ENCODE peak calls at places on chromosomes 12 and 14, in six cellular contexts. E is GM23248, L is neural progenitor cell, A is HCT116, Q is SK-N-SH, T is PC-3. V is an unnamed sample.

GRCh38 chr14:61569783-61570182 is 125.5 kb upstream of the HIF1A start:
- DNase-seq in E (peak), T (peak), L (no peak), Q (no peak), A (no peak), V (no peak)

GRCh38 chr12:25018146-25018545 is 69.2 kb upstream of the BCAT1 start:
- DNase-seq in A (no peak), L (no peak), E (no peak), Q (no peak), T (no peak), V (no peak)

GRCh38 chr12:46300906-46301305 is 32.1 kb upstream of the SLC38A1 start:
- DNase-seq in E (no peak), L (no peak), A (no peak), Q (no peak), T (no peak), V (peak)

GRCh38 chr12:23140710-23141109 is 515.7 kb downstream of the ETNK1 start:
- DNase-seq in Q (no peak), T (no peak), L (no peak), E (no peak), A (no peak), V (no peak)

GRCh38 chr14:22752422-22752821 is 14.1 kb upstream of the OXA1L start:
- DNase-seq in E (no peak), L (no peak), A (no peak), Q (no peak), T (no peak), V (no peak)

GRCh38 chr14:71322660-71323250 is 415.5 kb downstream of the PCNX1 start:
- DNase-seq in A (no peak), E (peak), T (peak), L (peak), Q (peak), V (peak)

GRCh38 chr12:13713746-13714400 is 267.5 kb downstream of the GRIN2B start:
- DNase-seq in A (no peak), E (no peak), L (peak), Q (no peak), T (no peak), V (peak)

GRCh38 chr12:26953447-26953846 is 15.2 kb downstream of the FGFR1OP2 start:
- DNase-seq in Q (no peak), L (no peak), E (peak), T (no peak), A (no peak), V (no peak)

GRCh38 chr12:123041811-123042655 is 61.6 kb downstream of the ARL6IP4 start:
- DNase-seq in L (no peak), A (no peak), T (no peak), Q (no peak), E (no peak), V (no peak)

GRCh38 chr14:90894241-90894640 is 78.0 kb upstream of the TTC7B start:
- DNase-seq in L (no peak), Q (no peak), A (no peak), T (no peak), E (no peak), V (no peak)

GRCh38 chr14:72701610-72702009 is 192.3 kb downstream of the DPF3 start:
- DNase-seq in T (no peak), Q (peak), E (peak), A (no peak), L (peak), V (no peak)

GRCh38 chr14:102390064-102390463 is 27.3 kb downstream of the TECPR2 start:
- DNase-seq in Q (no peak), E (peak), L (no peak), T (peak), A (no peak), V (no peak)

GRCh38 chr12:42097971-42098370 is 46.7 kb downstream of the GXYLT1 start:
- DNase-seq in T (no peak), L (no peak), Q (no peak), E (no peak), A (no peak), V (peak)
- H3K4me3 ChIP-seq in T (no peak), L (no peak), Q (no peak), E (no peak), A (no peak), V (no peak)

GRCh38 chr14:101236496-101237240 is 324.6 kb upstream of the DIO3 start:
- DNase-seq in Q (no peak), T (no peak), L (no peak), A (no peak), E (no peak), V (no peak)
- TF ChIP-seq EZH2phosphoT487 in Q (no peak), T (no peak), L (no peak), A (no peak), E (no peak), V (no peak)

DNA sequence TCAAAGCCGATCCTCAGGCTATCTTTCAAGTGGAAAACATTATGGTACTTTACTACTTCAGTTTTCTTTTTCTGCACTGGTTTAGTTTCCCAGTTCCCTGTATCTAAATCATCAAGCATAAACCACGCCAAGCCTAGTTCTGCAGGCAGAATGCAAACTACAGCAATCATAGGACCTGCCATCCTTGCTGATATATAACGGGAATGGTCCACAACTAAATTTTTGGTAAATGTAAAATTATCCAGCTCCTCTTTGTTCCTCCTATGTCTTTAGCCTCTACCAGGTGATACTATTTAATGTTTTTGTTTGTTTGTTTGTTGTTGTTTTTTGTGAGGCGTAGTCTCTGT is 19.3 kb upstream of the PALS1 start:
- DNase-seq in L (no peak), A (no peak), T (no peak), E (no peak), Q (no peak), V (no peak)
- H3K9ac ChIP-seq in L (no peak), A (no peak), T (no peak), E (no peak), Q (no peak), V (no peak)

DNA sequence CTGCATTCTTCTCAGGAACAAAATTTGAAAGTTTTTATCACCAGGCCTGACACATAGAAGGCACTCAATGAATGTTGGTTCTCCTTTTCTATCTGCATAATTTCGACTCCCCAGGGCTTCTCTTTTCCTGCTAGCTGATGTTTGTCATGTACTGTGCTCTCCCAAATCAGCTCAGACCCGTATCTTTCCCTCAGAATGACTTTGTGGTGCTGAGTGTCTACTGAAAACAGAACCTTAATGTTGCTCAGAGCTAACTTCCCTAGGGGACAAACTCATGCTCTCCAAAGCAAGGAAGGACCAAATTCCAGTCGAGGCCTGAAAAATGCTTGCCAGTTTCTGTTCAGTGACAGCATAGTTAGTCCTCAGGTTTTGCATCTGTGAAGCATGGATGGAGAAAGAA is 1.9 kb downstream of the ARHGDIB start:
- DNase-seq in Q (no peak), E (no peak), L (no peak), T (no peak), A (no peak), V (no peak)
- H3K4me3 ChIP-seq in Q (no peak), E (no peak), L (no peak), T (no peak), A (no peak), V (peak)

DNA sequence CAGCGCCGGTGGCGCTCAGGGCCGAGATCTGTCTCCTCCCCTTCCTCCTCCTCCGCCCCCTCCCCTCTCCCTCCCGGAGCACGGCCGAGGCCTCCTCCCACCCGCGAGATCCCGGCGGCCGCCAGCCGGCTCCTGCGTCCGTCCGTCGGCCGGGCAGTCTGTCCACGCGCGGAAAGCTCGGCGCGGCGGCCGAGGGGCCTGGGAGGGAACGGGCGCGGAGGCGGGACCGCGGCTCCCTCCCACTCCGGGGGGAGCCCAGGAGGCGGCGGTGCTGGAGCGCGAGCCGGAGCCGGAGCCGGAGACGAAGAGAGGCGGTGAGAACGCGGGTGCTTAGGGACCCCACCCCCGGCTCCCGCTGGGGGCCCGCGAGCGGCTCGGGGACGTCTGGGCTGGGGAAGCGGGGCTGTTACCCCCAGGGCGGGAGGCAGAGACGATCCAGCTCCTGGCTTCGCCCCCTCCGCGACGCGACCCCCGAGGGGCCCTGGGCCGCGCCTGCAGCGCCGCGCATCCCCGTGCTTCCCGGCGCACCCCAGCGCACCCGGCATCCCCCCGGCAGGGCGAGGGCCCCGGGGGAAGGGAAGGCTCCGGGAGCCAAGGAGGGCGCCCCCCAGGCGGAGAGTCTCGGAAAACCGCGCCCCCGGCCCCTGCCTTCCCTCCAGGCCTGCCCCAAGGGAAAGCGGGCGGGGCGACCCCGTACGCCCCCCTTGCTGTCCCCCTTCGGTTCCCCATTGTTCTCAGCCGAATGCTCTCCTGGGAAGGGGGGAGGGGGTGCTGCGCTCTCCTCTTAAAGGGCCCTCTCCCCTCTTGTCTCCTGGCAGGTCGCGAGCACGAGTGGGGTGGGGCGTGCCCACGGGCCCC is at the start of gene DTX1:
- DNase-seq in E (peak), L (peak), Q (peak), T (no peak), A (no peak), V (no peak)
- TF ChIP-seq EZH2phosphoT487 in E (no peak), L (no peak), Q (no peak), T (no peak), A (no peak), V (no peak)

GRCh38 chr12:62983594-62983993 is 48.6 kb upstream of the PPM1H start:
- DNase-seq in L (peak), E (no peak), A (peak), T (peak), Q (no peak), V (no peak)

GRCh38 chr12:62976110-62976640 is 41.2 kb upstream of the PPM1H start:
- DNase-seq in T (peak), A (no peak), E (no peak), Q (no peak), L (no peak), V (no peak)

GRCh38 chr12:62977419-62977818 is 42.5 kb upstream of the PPM1H start:
- DNase-seq in T (peak), A (peak), L (no peak), E (peak), Q (no peak), V (no peak)

GRCh38 chr12:62978768-62979167 is 43.8 kb upstream of the PPM1H start:
- DNase-seq in Q (no peak), E (no peak), T (no peak), A (no peak), L (no peak), V (no peak)

DNA sequence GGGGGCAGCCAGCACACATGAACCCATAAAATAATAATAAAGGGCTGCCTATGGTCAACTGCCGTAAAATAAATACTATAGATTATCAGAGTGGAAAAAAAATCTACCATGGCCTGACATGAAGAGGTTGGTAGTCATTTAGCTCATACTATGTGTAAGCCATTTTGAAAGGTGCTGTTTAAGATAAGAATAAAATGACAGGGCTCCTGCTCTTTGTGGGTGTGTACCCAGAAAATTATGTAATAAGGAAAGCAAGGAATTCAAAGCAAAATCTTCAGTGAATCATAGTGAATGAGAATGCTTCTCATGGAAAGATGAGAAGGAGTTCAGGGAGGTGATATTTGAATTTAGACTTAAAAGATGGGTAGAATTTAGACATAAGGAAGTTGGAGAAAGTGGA is 42.9 kb upstream of the PPM1H start:
- DNase-seq in Q (no peak), L (no peak), A (no peak), T (no peak), E (no peak), V (no peak)
- H3K9ac ChIP-seq in Q (no peak), L (no peak), A (no peak), T (no peak), E (no peak), V (no peak)